ENCODE peak calls at places on chromosome 3, in five cellular contexts. V is heart left ventricle, E is upper lobe of right lung, S is GM23338, B is lower lobe of right lung. J is an unnamed sample. For H3K4me1, the result is how much of the 10 kb centered on the place peaks cover.

GRCh38 chr3:169505577-169506155 is 157.8 kb downstream of the MECOM start:
- DNase-seq in E (no peak), B (no peak), V (no peak), S (peak), J (no peak)

GRCh38 chr3:72938471-72939265 is 50.8 kb downstream of the GXYLT2 start:
- DNase-seq in S (peak), B (no peak), E (no peak), V (peak), J (peak)

GRCh38 chr3:4772171-4772804 is 206.9 kb upstream of the BHLHE40 start:
- DNase-seq in E (peak), V (peak), S (no peak), B (peak), J (peak)

GRCh38 chr3:62142280-62142679 is 231.1 kb downstream of the FEZF2 start:
- DNase-seq in B (no peak), S (no peak), E (no peak), V (no peak), J (no peak)

GRCh38 chr3:32963871-32964270 is 12.4 kb downstream of the CCR4 start:
- DNase-seq in B (no peak), V (no peak), S (no peak), E (no peak), J (no peak)

GRCh38 chr3:107690522-107691138 is 167.9 kb downstream of the BBX start:
- DNase-seq in V (no peak), B (no peak), S (peak), E (no peak), J (no peak)

GRCh38 chr3:48565591-48566400 is 2.2 kb upstream of the UCN2 start:
- DNase-seq in S (no peak), E (no peak), B (no peak), V (no peak), J (no peak)

GRCh38 chr3:101038880-101039279 is 45.7 kb upstream of the ABI3BP start:
- DNase-seq in V (no peak), S (no peak), B (no peak), E (no peak), J (no peak)

GRCh38 chr3:161231861-161232260 is 10.8 kb downstream of the NMD3 start:
- DNase-seq in S (peak), E (no peak), V (no peak), B (no peak), J (no peak)

GRCh38 chr3:87052499-87053260 is 61.7 kb upstream of the VGLL3 start:
- DNase-seq in V (no peak), S (peak), E (no peak), B (peak), J (peak)

GRCh38 chr3:136266468-136266867 is 16.3 kb downstream of the PCCB start:
- DNase-seq in V (no peak), B (no peak), S (no peak), E (no peak), J (no peak)

GRCh38 chr3:12393894-12394293 is 90.4 kb upstream of the TSEN2 start:
- DNase-seq in B (no peak), V (no peak), S (no peak), E (no peak), J (no peak)

GRCh38 chr3:128794788-128795649 is 69.0 kb downstream of the RAB7A start:
- DNase-seq in E (no peak), V (peak), B (no peak), S (peak), J (peak)

GRCh38 chr3:146274833-146275232 is 23.9 kb upstream of the PLSCR4 start:
- DNase-seq in B (no peak), V (no peak), E (no peak), S (no peak), J (no peak)

GRCh38 chr3:136860541-136860940 is 1.5 kb upstream of the NCK1 start:
- DNase-seq in B (no peak), E (no peak), V (no peak), S (peak), J (no peak)

GRCh38 chr3:77038468-77038927 is 1.4 kb upstream of the ROBO2 start:
- DNase-seq in V (peak), E (peak), S (peak), B (peak), J (peak)

GRCh38 chr3:159200176-159200575 is 398.3 kb downstream of the MFSD1 start:
- DNase-seq in E (no peak), S (no peak), V (no peak), B (no peak), J (no peak)

GRCh38 chr3:112508261-112508660 is 9.0 kb upstream of the BTLA start:
- DNase-seq in B (no peak), E (no peak), V (no peak), S (no peak), J (no peak)

GRCh38 chr3:169667380-169667671 is 3.8 kb upstream of the MECOM start:
- DNase-seq in S (no peak), E (no peak), B (no peak), V (no peak), J (no peak)

GRCh38 chr3:53163459-53164387 is 2.7 kb downstream of the PRKCD start:
- DNase-seq in S (no peak), V (no peak), E (no peak), B (no peak), J (peak)

GRCh38 chr3:113018461-113019181 is 27.8 kb downstream of the GTPBP8 start:
- DNase-seq in B (no peak), S (no peak), V (no peak), E (no peak), J (peak)

GRCh38 chr3:17655743-17656142 is 86.7 kb downstream of the TBC1D5 start:
- DNase-seq in S (no peak), E (no peak), B (no peak), V (no peak), J (no peak)

GRCh38 chr3:106401666-106402319 is 533.0 kb upstream of the CBLB start:
- DNase-seq in V (no peak), S (no peak), B (no peak), E (no peak), J (no peak)

GRCh38 chr3:106827515-106828213 is 549.6 kb upstream of the CCDC54 start:
- DNase-seq in E (no peak), S (peak), V (no peak), B (no peak), J (no peak)

GRCh38 chr3:170792511-170792910 is 77.5 kb downstream of the RPL22L1 start:
- DNase-seq in S (no peak), B (no peak), E (no peak), V (no peak), J (no peak)

GRCh38 chr3:150410311-150411105 is 2.4 kb downstream of the TSC22D2 start:
- DNase-seq in V (peak), E (peak), B (peak), S (peak), J (peak)
- TF ChIP-seq CTCF in V (no peak), E (no peak), B (peak), S (no peak), J (no peak)

DNA sequence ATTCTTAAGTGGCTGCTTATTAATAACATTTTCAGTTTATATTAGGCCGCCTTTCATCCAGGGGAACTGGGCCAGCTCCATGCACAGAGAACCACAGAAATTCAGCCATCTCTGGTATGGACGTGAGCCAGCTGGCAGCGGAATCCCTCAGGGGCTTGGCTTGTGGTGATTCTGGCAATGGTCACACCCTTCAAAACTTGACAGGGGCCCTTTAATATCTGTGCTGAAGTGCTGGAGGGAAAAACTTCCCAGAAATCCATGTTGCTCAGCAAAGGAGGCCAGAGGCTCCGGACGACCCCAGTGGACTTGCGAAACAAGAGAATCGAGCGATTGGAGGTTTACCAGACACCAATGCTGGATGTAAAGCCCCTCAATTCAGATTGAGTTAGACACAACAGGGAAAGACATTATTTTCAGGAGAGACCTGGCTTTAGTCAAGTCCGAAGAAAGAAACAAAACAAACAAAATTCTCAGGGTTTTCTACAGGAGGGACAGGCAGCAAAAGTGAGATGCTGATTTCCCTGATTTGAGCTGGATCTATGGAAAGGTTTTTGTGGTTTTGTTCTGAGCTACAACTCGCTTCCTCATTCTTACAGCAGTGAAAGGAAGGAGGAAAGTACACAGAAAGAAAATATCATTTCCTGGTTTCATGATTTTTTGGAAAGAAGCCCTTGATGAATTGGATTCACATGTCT is 11.1 kb downstream of the PRICKLE2 start:
- DNase-seq in B (peak), S (no peak), E (peak), V (peak), J (peak)
- H3K4me1 ChIP-seq in B (half or more), S (under half), E (under half), V (half or more), J (under half)

GRCh38 chr3:192042116-192042515 is 581.2 kb downstream of the PYDC2 start:
- DNase-seq in S (no peak), B (no peak), V (no peak), E (no peak), J (no peak)
- H3K4me3 ChIP-seq in S (no peak), B (no peak), V (no peak), E (no peak), J (no peak)

DNA sequence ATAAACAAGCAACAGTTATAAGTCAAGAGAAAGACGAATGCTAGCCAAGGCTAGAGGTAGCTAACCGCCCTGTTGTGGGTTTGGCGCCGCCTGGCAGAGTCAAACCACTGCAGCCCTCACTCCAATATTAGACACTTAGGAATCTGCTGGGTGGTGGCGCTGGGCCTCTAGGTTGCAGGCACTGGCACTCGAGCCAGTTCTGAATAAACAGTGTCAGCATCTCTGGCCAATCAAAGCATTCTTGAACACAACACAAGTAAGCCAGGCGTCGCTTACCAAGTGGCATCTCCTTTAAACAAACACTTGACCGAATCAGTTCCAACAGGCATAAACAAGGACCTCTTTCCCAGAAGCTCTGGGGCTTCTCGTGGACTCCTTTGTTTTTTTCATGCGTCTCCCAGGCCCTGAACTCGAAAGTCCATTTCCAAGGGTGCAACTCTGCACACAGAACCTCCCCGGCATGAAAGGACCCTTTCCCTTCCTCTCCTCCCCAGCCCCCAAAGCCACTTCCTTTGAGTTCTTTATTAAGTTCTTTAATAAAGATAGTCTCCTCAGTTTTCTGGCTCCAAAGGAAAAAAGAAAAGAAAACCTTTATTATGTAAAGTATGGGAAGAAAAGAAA is 82.3 kb downstream of the LRIG1 start:
- DNase-seq in V (no peak), E (peak), B (peak), S (no peak), J (no peak)
- TF ChIP-seq CTCF in V (peak), E (peak), B (peak), S (no peak), J (no peak)

DNA sequence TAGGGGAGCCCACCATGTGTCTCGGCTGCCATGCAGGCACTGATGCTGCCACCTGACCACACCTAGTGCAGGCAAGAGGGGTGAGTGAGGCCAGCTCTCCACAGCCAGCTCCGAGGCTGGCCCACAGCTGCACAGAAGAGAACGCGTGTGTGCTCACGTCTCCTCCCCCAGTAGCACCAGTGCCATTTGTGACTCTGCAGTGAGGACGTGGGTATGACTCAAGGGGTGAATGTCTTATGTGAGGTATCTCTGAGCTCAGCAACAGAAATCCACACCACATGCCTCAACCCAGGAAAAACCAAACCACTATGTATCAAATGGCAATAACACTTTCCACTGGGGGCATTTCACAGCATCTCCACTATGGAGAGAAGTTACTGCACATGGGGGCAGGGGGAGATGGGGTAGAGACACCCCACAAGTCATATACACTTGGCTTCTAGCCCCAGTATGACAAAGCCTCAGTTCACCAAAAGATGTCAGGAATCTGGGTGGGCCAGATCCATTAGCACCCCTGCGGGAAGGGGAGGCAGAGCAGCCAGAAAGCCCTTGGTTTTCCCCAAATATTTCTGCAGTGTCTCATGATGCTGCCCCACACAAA is 87.6 kb downstream of the LRIG1 start:
- DNase-seq in B (no peak), E (no peak), V (no peak), S (no peak), J (no peak)
- H3K4me1 ChIP-seq in B (under half), E (under half), V (half or more), S (under half), J (under half)

J was measured in testis.